ENCODE peak calls at places on chromosomes 1 and 21, in four cellular contexts. One of them, this sample, is unnamed.

GRCh38 chr1:95002657-95003432 is 69.9 kb downstream of the ALG14 start:
- DNase-seq in PC-3: no peak
- DNase-seq in fibroblast of the aortic adventitia: no peak
- DNase-seq in upper lobe of right lung: no peak
- DNase-seq in this sample: no peak

GRCh38 chr1:26516987-26517765 is 12.4 kb upstream of the RPS6KA1 start:
- DNase-seq in PC-3: no peak
- DNase-seq in fibroblast of the aortic adventitia: no peak
- DNase-seq in upper lobe of right lung: no peak
- DNase-seq in this sample: no peak

GRCh38 chr1:237938553-237938952 is 47.8 kb upstream of the ZP4 start:
- DNase-seq in PC-3: peak; percentile 56
- DNase-seq in fibroblast of the aortic adventitia: no peak
- DNase-seq in upper lobe of right lung: no peak
- DNase-seq in this sample: no peak

GRCh38 chr1:117339866-117340357 is 27.3 kb upstream of the MAN1A2 start:
- DNase-seq in PC-3: peak; percentile 53
- DNase-seq in fibroblast of the aortic adventitia: peak; percentile 26
- DNase-seq in upper lobe of right lung: no peak
- DNase-seq in this sample: peak; percentile 14

GRCh38 chr21:28337319-28337718 is 655.4 kb downstream of the LTN1 start:
- DNase-seq in PC-3: peak; percentile 82
- DNase-seq in fibroblast of the aortic adventitia: peak; percentile 90
- DNase-seq in upper lobe of right lung: no peak
- DNase-seq in this sample: peak; percentile 20

GRCh38 chr1:160797861-160798273 is 1.9 kb downstream of the LY9 start:
- DNase-seq in PC-3: peak; percentile 37
- DNase-seq in fibroblast of the aortic adventitia: no peak
- DNase-seq in upper lobe of right lung: no peak
- DNase-seq in this sample: no peak

GRCh38 chr1:91557039-91557690 is 56.5 kb downstream of the CDC7 start:
- DNase-seq in PC-3: no peak
- DNase-seq in fibroblast of the aortic adventitia: peak; percentile 27
- DNase-seq in upper lobe of right lung: no peak
- DNase-seq in this sample: no peak

GRCh38 chr1:25561426-25562100 is 18.2 kb downstream of the LDLRAP1 start:
- DNase-seq in PC-3: no peak
- DNase-seq in fibroblast of the aortic adventitia: no peak
- DNase-seq in upper lobe of right lung: no peak
- DNase-seq in this sample: no peak

GRCh38 chr1:79760521-79760920 is 754.0 kb upstream of the ADGRL4 start:
- DNase-seq in PC-3: no peak
- DNase-seq in fibroblast of the aortic adventitia: peak; percentile 34
- DNase-seq in upper lobe of right lung: no peak
- DNase-seq in this sample: no peak

GRCh38 chr1:11925938-11926292 is 312 bp downstream of the KIAA2013 start:
- DNase-seq in PC-3: no peak
- DNase-seq in fibroblast of the aortic adventitia: no peak
- DNase-seq in upper lobe of right lung: peak; percentile 75
- DNase-seq in this sample: no peak

GRCh38 chr1:75265792-75266191 is 131.6 kb downstream of the LHX8 start:
- DNase-seq in PC-3: peak; percentile 57
- DNase-seq in fibroblast of the aortic adventitia: peak; percentile 61
- DNase-seq in upper lobe of right lung: no peak
- DNase-seq in this sample: peak; percentile 10

GRCh38 chr1:86972262-86972661 is 57.8 kb downstream of the HS2ST1 start:
- DNase-seq in PC-3: no peak
- DNase-seq in fibroblast of the aortic adventitia: no peak
- DNase-seq in upper lobe of right lung: no peak
- DNase-seq in this sample: no peak

GRCh38 chr1:243842978-243843490 is 7.0 kb downstream of the AKT3 start:
- DNase-seq in PC-3: peak; percentile 82
- DNase-seq in fibroblast of the aortic adventitia: peak; percentile 73
- DNase-seq in upper lobe of right lung: no peak
- DNase-seq in this sample: no peak

GRCh38 chr1:33244143-33244808 is 12.0 kb upstream of the ZNF362 start:
- DNase-seq in PC-3: peak; percentile 82
- DNase-seq in fibroblast of the aortic adventitia: no peak
- DNase-seq in upper lobe of right lung: no peak
- DNase-seq in this sample: peak; percentile 58

GRCh38 chr21:43658769-43659135 is 536 bp downstream of the HSF2BP start:
- DNase-seq in PC-3: no peak
- DNase-seq in fibroblast of the aortic adventitia: no peak
- DNase-seq in upper lobe of right lung: no peak
- DNase-seq in this sample: no peak

GRCh38 chr1:177812144-177812543 is 157.7 kb downstream of the SEC16B start:
- DNase-seq in PC-3: no peak
- DNase-seq in fibroblast of the aortic adventitia: no peak
- DNase-seq in upper lobe of right lung: no peak
- DNase-seq in this sample: no peak

GRCh38 chr1:119670898-119671297 is 22.8 kb upstream of the ZNF697 start:
- DNase-seq in PC-3: no peak
- DNase-seq in fibroblast of the aortic adventitia: no peak
- DNase-seq in upper lobe of right lung: no peak
- DNase-seq in this sample: no peak

GRCh38 chr1:165787741-165788140 is 19.1 kb upstream of the TMCO1 start:
- DNase-seq in PC-3: no peak
- DNase-seq in fibroblast of the aortic adventitia: no peak
- DNase-seq in upper lobe of right lung: no peak
- DNase-seq in this sample: no peak

GRCh38 chr1:170562644-170563338 is 30.8 kb downstream of the GORAB start:
- DNase-seq in PC-3: peak; percentile 95
- DNase-seq in fibroblast of the aortic adventitia: peak; percentile 98
- DNase-seq in upper lobe of right lung: peak; percentile 57
- DNase-seq in this sample: peak; percentile 90

GRCh38 chr21:40602105-40602504 is 244.9 kb downstream of the DSCAM start:
- DNase-seq in PC-3: no peak
- DNase-seq in fibroblast of the aortic adventitia: no peak
- DNase-seq in upper lobe of right lung: no peak
- DNase-seq in this sample: no peak

GRCh38 chr1:151175036-151175741 is 592 bp downstream of the TMOD4 start:
- DNase-seq in PC-3: no peak
- DNase-seq in fibroblast of the aortic adventitia: peak; percentile 72
- DNase-seq in upper lobe of right lung: no peak
- DNase-seq in this sample: no peak

GRCh38 chr1:99645699-99646531 is at the start of gene PALMD:
- DNase-seq in PC-3: peak; percentile 60
- DNase-seq in fibroblast of the aortic adventitia: no peak
- DNase-seq in upper lobe of right lung: peak; percentile 67
- DNase-seq in this sample: peak; percentile 32

GRCh38 chr1:59693431-59693830 is 121.3 kb upstream of the HOOK1 start:
- DNase-seq in PC-3: no peak
- DNase-seq in fibroblast of the aortic adventitia: no peak
- DNase-seq in upper lobe of right lung: no peak
- DNase-seq in this sample: no peak

GRCh38 chr1:15400627-15401026 is 9.1 kb upstream of the EFHD2 start:
- DNase-seq in PC-3: no peak
- DNase-seq in fibroblast of the aortic adventitia: no peak
- DNase-seq in upper lobe of right lung: no peak
- DNase-seq in this sample: peak; percentile 89

GRCh38 chr1:41709873-41710272 is 208.8 kb downstream of the HIVEP3 start:
- DNase-seq in PC-3: no peak
- DNase-seq in fibroblast of the aortic adventitia: no peak
- DNase-seq in upper lobe of right lung: peak; percentile 17
- DNase-seq in this sample: no peak

DNA sequence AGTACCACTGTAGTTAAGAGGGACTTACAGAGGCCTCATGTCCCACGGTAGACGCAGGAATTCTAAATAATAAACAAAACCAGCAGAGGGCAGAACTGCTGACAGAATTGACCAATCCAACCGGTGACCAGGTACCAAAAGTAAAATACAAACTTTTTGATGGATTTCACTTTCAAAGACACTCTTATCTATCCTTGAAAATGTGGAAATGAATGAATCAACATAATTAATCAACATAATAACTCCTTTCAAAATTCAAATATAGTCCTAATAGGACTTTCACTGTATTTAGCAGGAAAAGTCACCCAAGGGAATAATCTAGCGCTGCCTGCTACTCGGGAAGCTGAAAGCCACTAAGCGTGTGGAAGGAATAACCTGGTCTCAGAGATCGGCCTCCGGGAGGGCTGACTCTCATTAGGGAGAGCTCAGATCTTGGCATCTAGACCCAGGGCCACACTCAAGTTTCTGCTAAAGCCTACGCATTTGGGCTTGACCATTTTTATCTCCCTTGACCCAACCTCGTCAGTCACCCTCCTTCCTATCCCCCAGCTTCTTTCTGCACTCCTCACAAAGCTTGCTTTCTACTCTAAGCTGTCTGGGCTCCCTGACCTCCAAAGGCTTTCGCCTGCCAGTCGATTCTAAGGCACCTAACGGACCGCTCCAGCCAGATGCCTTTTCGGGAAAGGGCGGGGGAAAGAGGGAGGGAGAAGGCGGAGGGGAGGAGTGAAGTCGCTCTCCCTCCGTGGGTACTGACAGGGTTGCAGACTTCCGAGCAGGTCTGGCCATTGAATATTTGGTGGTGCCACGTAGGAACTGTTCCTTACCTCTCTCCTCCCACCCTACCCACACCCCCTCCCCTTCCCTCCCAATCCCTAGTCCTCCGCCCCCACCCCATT is 1.6 kb downstream of the COL11A1 start:
- DNase-seq in PC-3: peak; percentile 70
- DNase-seq in fibroblast of the aortic adventitia: peak; percentile 57
- DNase-seq in upper lobe of right lung: peak; percentile 66
- DNase-seq in this sample: peak; percentile 36
- TF ChIP-seq CTCF in PC-3: peak; percentile 75
- TF ChIP-seq CTCF in fibroblast of the aortic adventitia: peak; percentile 52
- TF ChIP-seq CTCF in upper lobe of right lung: peak; percentile 46
- TF ChIP-seq CTCF in this sample: peak; percentile 60

DNA sequence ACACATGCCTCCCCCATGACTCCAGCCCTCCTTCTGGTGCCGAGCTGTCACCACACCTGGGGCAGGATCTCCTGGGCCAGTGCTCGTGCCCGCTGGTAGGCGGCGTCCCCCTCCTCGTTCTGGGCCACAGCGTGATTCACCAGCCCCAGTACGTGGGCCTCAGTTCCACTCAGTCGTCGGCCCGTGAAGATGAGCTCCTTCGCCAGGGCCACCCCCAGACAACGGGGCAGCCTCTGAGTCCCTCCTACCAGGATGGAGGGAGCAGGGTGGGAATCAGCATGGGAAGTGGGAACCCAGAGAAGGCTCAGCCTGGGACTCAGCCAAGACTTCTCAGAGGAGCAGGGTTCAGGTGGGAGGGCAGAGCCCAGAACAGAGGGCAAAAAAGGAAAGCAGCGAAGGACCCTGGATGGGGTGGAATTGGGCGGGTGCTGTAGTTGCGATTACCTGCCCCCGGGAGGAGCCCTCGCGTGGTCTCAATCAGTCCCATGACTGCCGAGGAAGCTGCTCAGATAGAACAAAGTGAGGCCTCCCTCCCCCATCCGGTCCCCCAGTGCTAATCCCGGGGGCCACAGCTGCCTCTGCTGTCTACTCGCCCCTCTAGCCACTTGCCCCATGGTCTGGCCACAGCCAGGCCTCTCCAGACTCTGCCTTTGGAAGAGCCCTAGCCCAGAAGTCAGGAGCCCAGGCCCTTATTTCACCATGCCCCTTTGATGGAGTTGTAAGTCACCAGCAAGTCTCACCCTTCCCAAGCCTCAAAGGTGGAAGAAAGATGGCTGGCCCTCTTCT is 16.8 kb downstream of the ECHDC2 start:
- DNase-seq in PC-3: peak; percentile 37
- DNase-seq in fibroblast of the aortic adventitia: peak; percentile 31
- DNase-seq in upper lobe of right lung: no peak
- DNase-seq in this sample: peak; percentile 66
- TF ChIP-seq CTCF in PC-3: peak; percentile 67
- TF ChIP-seq CTCF in fibroblast of the aortic adventitia: peak; percentile 45
- TF ChIP-seq CTCF in upper lobe of right lung: peak; percentile 28
- TF ChIP-seq CTCF in this sample: peak; percentile 38

GRCh38 chr1:192808588-192809285 is at the start of gene RGS2:
- DNase-seq in PC-3: peak; percentile 95
- DNase-seq in fibroblast of the aortic adventitia: peak; percentile 92
- DNase-seq in upper lobe of right lung: peak; percentile 96
- DNase-seq in this sample: peak; percentile 96
- TF ChIP-seq CTCF in PC-3: peak; percentile 50
- TF ChIP-seq CTCF in fibroblast of the aortic adventitia: no peak
- TF ChIP-seq CTCF in upper lobe of right lung: peak; percentile 40
- TF ChIP-seq CTCF in this sample: no peak

GRCh38 chr1:105886309-105886708 is 1170.2 kb upstream of the PRMT6 start:
- DNase-seq in PC-3: peak; percentile 22
- DNase-seq in fibroblast of the aortic adventitia: no peak
- DNase-seq in upper lobe of right lung: no peak
- DNase-seq in this sample: no peak
- TF ChIP-seq CTCF in PC-3: no peak
- TF ChIP-seq CTCF in fibroblast of the aortic adventitia: no peak
- TF ChIP-seq CTCF in upper lobe of right lung: no peak
- TF ChIP-seq CTCF in this sample: no peak

GRCh38 chr1:35646043-35646442 is 4.7 kb upstream of the PSMB2 start:
- DNase-seq in PC-3: peak; percentile 34
- DNase-seq in fibroblast of the aortic adventitia: no peak
- DNase-seq in upper lobe of right lung: no peak
- DNase-seq in this sample: no peak
- TF ChIP-seq CTCF in PC-3: peak; percentile 44
- TF ChIP-seq CTCF in fibroblast of the aortic adventitia: no peak
- TF ChIP-seq CTCF in upper lobe of right lung: no peak
- TF ChIP-seq CTCF in this sample: no peak

DNA sequence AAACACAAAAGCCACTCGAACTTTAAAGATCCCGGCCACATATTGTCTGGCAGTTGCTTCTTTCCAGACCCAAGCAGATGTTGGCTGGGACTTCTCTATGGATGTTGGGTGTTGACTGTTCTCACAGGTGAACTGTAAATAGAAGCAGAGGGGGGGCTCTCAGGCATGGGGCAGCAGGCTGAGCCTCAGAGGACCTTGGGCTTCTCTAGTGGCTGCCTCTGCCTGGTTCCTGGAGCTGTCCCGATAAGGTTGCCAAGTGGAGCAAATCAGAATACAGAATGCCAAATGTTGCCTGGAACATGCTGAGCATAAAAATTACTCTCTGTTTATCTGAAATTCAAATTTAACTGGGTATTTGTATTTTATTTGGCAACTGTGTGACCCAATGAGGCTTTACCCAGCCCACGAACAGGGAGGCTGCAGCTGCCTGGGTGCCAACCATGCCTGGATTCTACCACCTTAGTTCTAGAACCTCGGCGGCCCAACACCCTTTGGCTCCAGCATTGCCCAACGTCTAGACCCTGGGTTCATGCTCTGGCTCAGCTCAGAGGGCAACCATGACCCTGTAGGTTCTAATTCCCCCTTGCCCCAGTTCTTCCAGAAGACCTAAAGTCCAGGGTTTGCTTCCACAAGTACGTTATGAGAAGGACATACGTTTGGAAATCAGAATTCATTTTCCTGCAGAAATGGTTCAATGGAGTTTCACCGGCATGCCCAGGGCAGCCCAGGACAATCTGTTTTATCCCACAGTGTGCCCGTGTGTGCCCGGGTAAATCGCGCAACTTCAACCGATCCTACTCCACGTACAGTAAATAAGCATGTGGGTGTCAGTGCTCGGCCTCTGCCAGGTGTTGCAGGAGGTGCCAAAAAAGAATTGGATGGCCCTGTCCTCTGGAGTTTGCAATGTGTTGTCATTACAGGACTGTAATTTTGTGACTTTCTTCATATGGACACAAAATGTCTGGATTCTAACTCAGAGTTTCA is 5.4 kb upstream of the SLC45A1 start:
- DNase-seq in PC-3: no peak
- DNase-seq in fibroblast of the aortic adventitia: no peak
- DNase-seq in upper lobe of right lung: no peak
- DNase-seq in this sample: no peak
- TF ChIP-seq CTCF in PC-3: no peak
- TF ChIP-seq CTCF in fibroblast of the aortic adventitia: no peak
- TF ChIP-seq CTCF in upper lobe of right lung: no peak
- TF ChIP-seq CTCF in this sample: no peak

GRCh38 chr1:19648689-19649088 is 4.6 kb downstream of the NBL1 start:
- DNase-seq in PC-3: peak; percentile 51
- DNase-seq in fibroblast of the aortic adventitia: peak; percentile 39
- DNase-seq in upper lobe of right lung: no peak
- DNase-seq in this sample: no peak
- TF ChIP-seq CTCF in PC-3: no peak
- TF ChIP-seq CTCF in fibroblast of the aortic adventitia: peak; percentile 20
- TF ChIP-seq CTCF in upper lobe of right lung: peak; percentile 15
- TF ChIP-seq CTCF in this sample: peak; percentile 35

This sample was measured in RWPE1.